ENCODE peak calls at places on chromosomes 4 and X, in five cellular contexts. S is SK-N-SH, E is GM12878, U is IMR-90, J is K562. K is an unnamed sample.

GRCh38 chr4:54439831-54440243 is 210.7 kb downstream of the PDGFRA start:
- DNase-seq in J (peak; percentile 41), S (peak; percentile 65), E (no peak), U (peak; percentile 41), K (no peak)

GRCh38 chr4:156388826-156389225 is 435.2 kb upstream of the CTSO start:
- DNase-seq in S (no peak), U (peak; percentile 2), E (no peak), J (no peak), K (no peak)

GRCh38 chr4:88017516-88018302 is 10.3 kb downstream of the PKD2 start:
- DNase-seq in S (no peak), U (peak; percentile 98), J (no peak), E (no peak), K (no peak)

GRCh38 chrX:143726296-143726695 is 5.7 kb upstream of the SPANXN2 start:
- DNase-seq in E (no peak), S (no peak), J (no peak), U (no peak), K (no peak)

GRCh38 chrX:66000628-66001275 is 39.1 kb downstream of the VSIG4 start:
- DNase-seq in E (no peak), S (no peak), U (no peak), J (no peak), K (no peak)

GRCh38 chr4:108055787-108056186 is 66.1 kb downstream of the HADH start:
- DNase-seq in E (no peak), J (no peak), S (no peak), U (no peak), K (no peak)

GRCh38 chr4:44425614-44426208 is 22.9 kb downstream of the KCTD8 start:
- DNase-seq in S (peak; percentile 2), E (no peak), J (no peak), U (peak; percentile 2), K (no peak)

GRCh38 chr4:28421221-28421620 is 1560.6 kb downstream of the STIM2 start:
- DNase-seq in S (no peak), J (no peak), U (peak; percentile 5), E (no peak), K (no peak)

GRCh38 chrX:66731398-66731797 is 92.5 kb upstream of the EDA2R start:
- DNase-seq in U (peak; percentile 33), S (peak; percentile 16), J (peak; percentile 9), E (peak; percentile 3), K (peak; percentile 12)

GRCh38 chrX:53768451-53769246 is 82.1 kb upstream of the HUWE1 start:
- DNase-seq in E (no peak), J (no peak), U (no peak), S (no peak), K (no peak)

GRCh38 chrX:10618911-10619310 is 1.5 kb downstream of the MID1 start:
- DNase-seq in J (no peak), S (no peak), E (no peak), U (no peak), K (no peak)

GRCh38 chrX:153766098-153766817 is 2.2 kb downstream of the PLXNB3 start:
- DNase-seq in J (peak; percentile 86), S (peak; percentile 74), U (peak; percentile 71), E (no peak), K (peak; percentile 48)

GRCh38 chr4:74516321-74516720 is 71.4 kb downstream of the AREG start:
- DNase-seq in J (no peak), U (peak; percentile 25), E (no peak), S (no peak), K (no peak)

GRCh38 chr4:20662851-20663250 is 37.4 kb upstream of the PACRGL start:
- DNase-seq in S (no peak), E (no peak), U (peak; percentile 4), J (no peak), K (no peak)

GRCh38 chrX:110315541-110315940 is 2.3 kb downstream of the AMMECR1 start:
- DNase-seq in J (no peak), E (peak; percentile 36), U (no peak), S (no peak), K (no peak)

GRCh38 chrX:119529355-119530276 is 35.6 kb downstream of the STEEP1 start:
- DNase-seq in E (no peak), S (no peak), J (no peak), U (no peak), K (no peak)
- H3K9ac ChIP-seq in E (no peak overlapping the region), S (no peak overlapping the region), J (no peak overlapping the region), U (no peak overlapping the region), K (no peak overlapping the region)

GRCh38 chr4:124333466-124333865 is 379.1 kb downstream of the ANKRD50 start:
- DNase-seq in S (no peak), U (no peak), E (no peak), J (no peak), K (no peak)

GRCh38 chr4:124334119-124334518 is 378.4 kb downstream of the ANKRD50 start:
- DNase-seq in S (peak; percentile 42), J (peak; percentile 11), U (peak; percentile 89), E (no peak), K (peak; percentile 24)

GRCh38 chr4:124343711-124344110 is 368.8 kb downstream of the ANKRD50 start:
- DNase-seq in S (no peak), J (no peak), U (peak; percentile 10), E (no peak), K (no peak)

GRCh38 chr4:124337874-124338273 is 374.7 kb downstream of the ANKRD50 start:
- DNase-seq in J (peak; percentile 5), U (peak; percentile 54), S (peak; percentile 48), E (no peak), K (no peak)
- TF ChIP-seq SMC3 in J (no peak), U (no peak), S (no peak), E (no peak), K (no peak)

DNA sequence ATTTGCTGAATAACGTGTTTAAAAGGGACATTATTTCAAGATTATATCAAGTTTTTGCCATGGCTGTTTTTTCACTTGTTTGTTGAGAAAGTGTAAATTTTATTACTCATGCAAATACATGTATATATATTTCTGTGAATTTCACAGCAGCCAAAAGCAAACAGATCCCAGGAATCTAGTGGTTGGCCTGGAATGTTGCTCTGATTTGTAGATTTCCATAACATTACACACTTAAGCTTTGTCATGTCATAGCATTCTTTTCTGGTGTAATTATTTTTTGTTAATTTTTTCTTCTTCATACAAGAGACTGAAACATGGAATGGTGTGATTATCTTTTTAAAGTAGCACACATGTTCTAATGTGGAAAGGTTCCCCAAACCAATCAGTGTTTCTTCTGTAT is 20.1 kb downstream of the RUFY3 start:
- DNase-seq in U (peak; percentile 46), E (no peak), J (no peak), S (no peak), K (no peak)
- H3K9ac ChIP-seq in U (no peak overlapping the region), E (no peak overlapping the region), J (no peak overlapping the region), S (no peak overlapping the region), K (no peak overlapping the region)

DNA sequence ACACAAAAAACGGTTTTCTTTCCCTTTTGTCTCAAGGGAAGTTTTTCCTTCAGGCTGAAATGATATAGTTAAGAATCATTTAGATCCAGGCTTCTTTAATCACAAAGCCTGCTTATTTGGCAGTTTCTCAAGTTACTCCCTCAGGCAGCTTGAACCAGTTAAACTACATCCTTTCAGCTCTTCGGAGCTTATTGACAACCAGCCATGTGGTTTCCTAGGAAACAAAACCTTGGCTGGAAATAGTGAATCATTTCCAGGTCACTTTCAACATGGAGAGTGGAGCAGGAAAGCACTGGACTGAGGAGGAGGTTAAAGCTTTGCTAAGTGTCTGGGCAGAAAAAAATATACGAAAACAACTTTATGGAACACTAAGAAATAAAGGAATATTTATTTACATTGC is 23.0 kb upstream of the AASDH start:
- DNase-seq in J (peak; percentile 17), U (peak; percentile 98), E (no peak), S (peak; percentile 69), K (peak; percentile 72)
- TF ChIP-seq SMC3 in J (no peak), U (no peak), E (no peak), S (no peak), K (no peak)

GRCh38 chr4:184744251-184744650 is 10.4 kb upstream of the CENPU start:
- DNase-seq in S (no peak), E (no peak), U (no peak), J (no peak), K (no peak)

GRCh38 chr4:184745747-184746531 is 12.0 kb upstream of the CENPU start:
- DNase-seq in J (peak; percentile 78), S (peak; percentile 84), E (no peak), U (peak; percentile 76), K (peak; percentile 62)

GRCh38 chr4:184748251-184748652 is 14.4 kb upstream of the CENPU start:
- DNase-seq in E (no peak), U (no peak), J (no peak), S (no peak), K (no peak)

GRCh38 chr4:184746532-184746870 is 12.6 kb upstream of the CENPU start:
- DNase-seq in S (no peak), J (no peak), E (no peak), U (peak; percentile 82), K (no peak)

DNA sequence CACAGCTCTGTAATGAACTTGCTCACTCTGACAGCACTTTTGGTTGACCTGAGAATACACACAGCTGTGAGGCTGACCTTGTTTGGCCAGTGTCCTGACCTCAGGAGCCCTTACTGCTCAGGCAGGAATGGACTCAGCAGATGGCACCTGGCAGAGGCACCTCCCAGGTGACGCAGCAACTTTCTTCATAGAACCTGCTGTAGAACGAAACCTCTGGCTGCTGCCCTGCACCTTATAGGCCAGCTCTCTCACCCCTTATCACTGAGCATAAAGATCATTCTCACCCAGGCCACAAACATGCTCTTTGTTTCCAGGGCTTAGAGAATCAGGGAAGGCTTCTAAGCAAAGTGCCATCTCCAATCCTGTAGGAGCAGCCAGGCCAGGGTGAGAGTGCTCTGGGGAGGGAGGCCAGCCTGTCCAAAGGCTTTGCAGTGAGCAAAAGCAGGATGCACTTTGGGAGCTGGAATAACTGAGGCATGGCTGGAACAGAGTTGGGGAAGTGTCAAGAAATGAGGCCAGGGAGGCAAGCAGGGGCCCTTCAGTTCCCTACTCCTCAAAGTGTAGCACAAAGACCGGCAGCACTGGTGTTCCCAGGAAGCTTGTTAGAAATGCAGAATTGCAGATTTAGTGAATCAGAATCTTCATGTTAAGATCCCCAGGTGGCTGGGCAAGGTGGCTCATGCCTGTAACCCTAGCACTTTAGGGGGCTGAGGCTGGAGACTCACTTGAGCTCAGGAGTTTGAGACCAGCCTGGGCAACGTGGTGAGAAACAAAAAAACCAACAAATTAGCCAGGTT is 13.3 kb upstream of the CENPU start:
- DNase-seq in S (no peak), U (no peak), E (no peak), J (peak; percentile 49), K (peak; percentile 76)
- H3K9ac ChIP-seq in S (no peak overlapping the region), U (no peak overlapping the region), E (no peak overlapping the region), J (peak overlapping the region; percentile 69), K (no peak overlapping the region)

GRCh38 chr4:58553031-58553430 is 1442.8 kb upstream of the IGFBP7 start:
- DNase-seq in E (no peak), J (no peak), S (no peak), U (no peak), K (no peak)
- TF ChIP-seq SMC3 in E (no peak), J (no peak), S (no peak), U (no peak), K (no peak)

GRCh38 chrX:1246816-1247215 is 21.8 kb upstream of the CSF2RA start:
- DNase-seq in U (no peak), S (peak; percentile 44), E (peak; percentile 57), J (peak; percentile 44), K (peak; percentile 50)
- H3K9ac ChIP-seq in U (no peak overlapping the region), S (no peak overlapping the region), E (no peak overlapping the region), J (no peak overlapping the region), K (no peak overlapping the region)

GRCh38 chr4:6658635-6659075 is 18.2 kb downstream of the MRFAP1 start:
- DNase-seq in S (no peak), J (no peak), U (peak; percentile 28), E (no peak), K (no peak)
- TF ChIP-seq SMC3 in S (no peak), J (no peak), U (no peak), E (no peak), K (no peak)

K was measured in HepG2.